ENCODE peak calls at places on chromosomes 4 and X, in seven cellular contexts. One of them, this sample, is unnamed.

GRCh38 chr4:2256156-2256731 is 5.7 kb downstream of the MXD4 start:
- DNase-seq in GM06990: peak
- DNase-seq in ascending aorta: peak
- DNase-seq in lung: peak
- DNase-seq in cardiac fibroblast: no peak
- DNase-seq in fibroblast of lung: no peak
- DNase-seq in MM.1S: no peak
- DNase-seq in this sample: no peak

GRCh38 chrX:18194688-18195087 is 26.0 kb downstream of the BEND2 start:
- DNase-seq in GM06990: no peak
- DNase-seq in ascending aorta: no peak
- DNase-seq in lung: no peak
- DNase-seq in cardiac fibroblast: no peak
- DNase-seq in fibroblast of lung: no peak
- DNase-seq in MM.1S: no peak
- DNase-seq in this sample: no peak

GRCh38 chr4:47837582-47838294 is at the start of gene CORIN:
- DNase-seq in GM06990: no peak
- DNase-seq in ascending aorta: no peak
- DNase-seq in lung: no peak
- DNase-seq in cardiac fibroblast: no peak
- DNase-seq in fibroblast of lung: no peak
- DNase-seq in MM.1S: no peak
- DNase-seq in this sample: no peak

GRCh38 chrX:130669233-130669632 is 233.8 kb downstream of the ENOX2 start:
- DNase-seq in GM06990: no peak
- DNase-seq in ascending aorta: no peak
- DNase-seq in lung: no peak
- DNase-seq in cardiac fibroblast: peak
- DNase-seq in fibroblast of lung: peak
- DNase-seq in MM.1S: no peak
- DNase-seq in this sample: no peak

GRCh38 chr4:129336457-129336856 is 240.5 kb downstream of the C4orf33 start:
- DNase-seq in GM06990: no peak
- DNase-seq in ascending aorta: no peak
- DNase-seq in lung: no peak
- DNase-seq in cardiac fibroblast: no peak
- DNase-seq in fibroblast of lung: no peak
- DNase-seq in MM.1S: no peak
- DNase-seq in this sample: no peak

GRCh38 chrX:10509397-10509796 is 111.0 kb downstream of the MID1 start:
- DNase-seq in GM06990: no peak
- DNase-seq in ascending aorta: no peak
- DNase-seq in lung: no peak
- DNase-seq in cardiac fibroblast: no peak
- DNase-seq in fibroblast of lung: no peak
- DNase-seq in MM.1S: no peak
- DNase-seq in this sample: no peak

GRCh38 chrX:134144231-134144630 is 92.8 kb upstream of the CCDC160 start:
- DNase-seq in GM06990: no peak
- DNase-seq in ascending aorta: no peak
- DNase-seq in lung: no peak
- DNase-seq in cardiac fibroblast: no peak
- DNase-seq in fibroblast of lung: no peak
- DNase-seq in MM.1S: peak
- DNase-seq in this sample: no peak

GRCh38 chr4:182827981-182828677 is 89.1 kb downstream of the DCTD start:
- DNase-seq in GM06990: no peak
- DNase-seq in ascending aorta: no peak
- DNase-seq in lung: no peak
- DNase-seq in cardiac fibroblast: no peak
- DNase-seq in fibroblast of lung: no peak
- DNase-seq in MM.1S: no peak
- DNase-seq in this sample: no peak

GRCh38 chrX:80817002-80817401 is 7.3 kb upstream of the BRWD3 start:
- DNase-seq in GM06990: no peak
- DNase-seq in ascending aorta: no peak
- DNase-seq in lung: no peak
- DNase-seq in cardiac fibroblast: peak
- DNase-seq in fibroblast of lung: peak
- DNase-seq in MM.1S: no peak
- DNase-seq in this sample: no peak

GRCh38 chrX:133749370-133749769 is 236.0 kb downstream of the GPC3 start:
- DNase-seq in GM06990: no peak
- DNase-seq in ascending aorta: no peak
- DNase-seq in lung: no peak
- DNase-seq in cardiac fibroblast: no peak
- DNase-seq in fibroblast of lung: no peak
- DNase-seq in MM.1S: no peak
- DNase-seq in this sample: no peak

GRCh38 chr4:165359501-165359900 is 19.3 kb upstream of the CPE start:
- DNase-seq in GM06990: no peak
- DNase-seq in ascending aorta: no peak
- DNase-seq in lung: no peak
- DNase-seq in cardiac fibroblast: peak
- DNase-seq in fibroblast of lung: peak
- DNase-seq in MM.1S: no peak
- DNase-seq in this sample: no peak

GRCh38 chrX:107880054-107880610 is 54.5 kb downstream of the MID2 start:
- DNase-seq in GM06990: no peak
- DNase-seq in ascending aorta: no peak
- DNase-seq in lung: no peak
- DNase-seq in cardiac fibroblast: no peak
- DNase-seq in fibroblast of lung: no peak
- DNase-seq in MM.1S: no peak
- DNase-seq in this sample: no peak

GRCh38 chr4:153488719-153489384 is 22.7 kb downstream of the TMEM131L start:
- DNase-seq in GM06990: peak
- DNase-seq in ascending aorta: no peak
- DNase-seq in lung: peak
- DNase-seq in cardiac fibroblast: peak
- DNase-seq in fibroblast of lung: peak
- DNase-seq in MM.1S: no peak
- DNase-seq in this sample: no peak

GRCh38 chr4:125244848-125245450 is 69.8 kb upstream of the FAT4 start:
- DNase-seq in GM06990: no peak
- DNase-seq in ascending aorta: no peak
- DNase-seq in lung: no peak
- DNase-seq in cardiac fibroblast: peak
- DNase-seq in fibroblast of lung: peak
- DNase-seq in MM.1S: peak
- DNase-seq in this sample: no peak

GRCh38 chr4:7487464-7487863 is 52.7 kb upstream of the PSAPL1 start:
- DNase-seq in GM06990: no peak
- DNase-seq in ascending aorta: no peak
- DNase-seq in lung: no peak
- DNase-seq in cardiac fibroblast: no peak
- DNase-seq in fibroblast of lung: no peak
- DNase-seq in MM.1S: no peak
- DNase-seq in this sample: no peak

GRCh38 chr4:113908829-113909228 is 70.6 kb downstream of the ARSJ start:
- DNase-seq in GM06990: no peak
- DNase-seq in ascending aorta: no peak
- DNase-seq in lung: no peak
- DNase-seq in cardiac fibroblast: no peak
- DNase-seq in fibroblast of lung: no peak
- DNase-seq in MM.1S: no peak
- DNase-seq in this sample: no peak

GRCh38 chr4:169611991-169612868 is at the start of gene NEK1:
- DNase-seq in GM06990: peak
- DNase-seq in ascending aorta: peak
- DNase-seq in lung: peak
- DNase-seq in cardiac fibroblast: peak
- DNase-seq in fibroblast of lung: peak
- DNase-seq in MM.1S: peak
- DNase-seq in this sample: no peak

GRCh38 chrX:111164728-111165127 is 68.7 kb downstream of the PAK3 start:
- DNase-seq in GM06990: no peak
- DNase-seq in ascending aorta: no peak
- DNase-seq in lung: no peak
- DNase-seq in cardiac fibroblast: peak
- DNase-seq in fibroblast of lung: no peak
- DNase-seq in MM.1S: peak
- DNase-seq in this sample: no peak
- TF ChIP-seq CTCF in GM06990: peak
- TF ChIP-seq CTCF in ascending aorta: peak
- TF ChIP-seq CTCF in lung: no peak
- TF ChIP-seq CTCF in cardiac fibroblast: no peak
- TF ChIP-seq CTCF in fibroblast of lung: peak
- TF ChIP-seq CTCF in MM.1S: peak
- TF ChIP-seq CTCF in this sample: no peak

GRCh38 chr4:66688674-66689073 is 856.6 kb downstream of the CENPC start:
- DNase-seq in GM06990: no peak
- DNase-seq in ascending aorta: no peak
- DNase-seq in lung: no peak
- DNase-seq in cardiac fibroblast: peak
- DNase-seq in fibroblast of lung: peak
- DNase-seq in MM.1S: peak
- DNase-seq in this sample: no peak
- TF ChIP-seq CTCF in GM06990: no peak
- TF ChIP-seq CTCF in ascending aorta: no peak
- TF ChIP-seq CTCF in lung: no peak
- TF ChIP-seq CTCF in cardiac fibroblast: peak
- TF ChIP-seq CTCF in fibroblast of lung: no peak
- TF ChIP-seq CTCF in MM.1S: peak
- TF ChIP-seq CTCF in this sample: no peak

GRCh38 chrX:135463937-135464336 is 42.2 kb downstream of the SMIM10L2A start:
- DNase-seq in GM06990: no peak
- DNase-seq in ascending aorta: no peak
- DNase-seq in lung: no peak
- DNase-seq in cardiac fibroblast: peak
- DNase-seq in fibroblast of lung: no peak
- DNase-seq in MM.1S: peak
- DNase-seq in this sample: no peak
- TF ChIP-seq CTCF in GM06990: peak
- TF ChIP-seq CTCF in ascending aorta: no peak
- TF ChIP-seq CTCF in lung: peak
- TF ChIP-seq CTCF in cardiac fibroblast: peak
- TF ChIP-seq CTCF in fibroblast of lung: no peak
- TF ChIP-seq CTCF in MM.1S: peak
- TF ChIP-seq CTCF in this sample: no peak

GRCh38 chrX:135629342-135629741 is 84.1 kb upstream of the CT45A1 start:
- DNase-seq in GM06990: no peak
- DNase-seq in ascending aorta: no peak
- DNase-seq in lung: no peak
- DNase-seq in cardiac fibroblast: no peak
- DNase-seq in fibroblast of lung: no peak
- DNase-seq in MM.1S: no peak
- DNase-seq in this sample: no peak

DNA sequence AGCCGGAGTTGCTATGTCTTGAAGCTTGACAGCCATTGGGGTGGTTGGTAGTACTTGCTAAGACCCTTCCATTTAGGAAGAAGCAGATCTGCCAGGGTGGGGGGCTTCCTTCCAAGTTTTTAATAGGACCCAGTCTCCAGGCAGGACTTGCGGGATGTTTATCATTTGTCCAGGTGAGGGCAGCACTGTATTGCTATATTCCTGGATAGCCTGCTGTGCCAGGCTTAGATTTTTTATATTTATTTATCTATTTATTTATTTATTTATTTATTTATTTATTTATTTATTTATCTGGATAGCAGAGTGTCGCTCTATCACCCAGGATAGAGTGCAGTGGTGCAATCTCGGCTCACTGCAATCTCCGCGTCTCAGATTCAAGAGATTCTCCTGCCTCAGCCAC is 87.4 kb upstream of the CT45A1 start:
- DNase-seq in GM06990: no peak
- DNase-seq in ascending aorta: no peak
- DNase-seq in lung: no peak
- DNase-seq in cardiac fibroblast: peak
- DNase-seq in fibroblast of lung: no peak
- DNase-seq in MM.1S: no peak
- DNase-seq in this sample: no peak
- TF ChIP-seq CTCF in GM06990: peak
- TF ChIP-seq CTCF in ascending aorta: no peak
- TF ChIP-seq CTCF in lung: no peak
- TF ChIP-seq CTCF in cardiac fibroblast: no peak
- TF ChIP-seq CTCF in fibroblast of lung: no peak
- TF ChIP-seq CTCF in MM.1S: peak
- TF ChIP-seq CTCF in this sample: no peak

GRCh38 chr4:121370729-121371325 is 10.0 kb downstream of the QRFPR start:
- DNase-seq in GM06990: no peak
- DNase-seq in ascending aorta: no peak
- DNase-seq in lung: no peak
- DNase-seq in cardiac fibroblast: peak
- DNase-seq in fibroblast of lung: peak
- DNase-seq in MM.1S: peak
- DNase-seq in this sample: no peak
- TF ChIP-seq CTCF in GM06990: peak
- TF ChIP-seq CTCF in ascending aorta: no peak
- TF ChIP-seq CTCF in lung: peak
- TF ChIP-seq CTCF in cardiac fibroblast: peak
- TF ChIP-seq CTCF in fibroblast of lung: peak
- TF ChIP-seq CTCF in MM.1S: peak
- TF ChIP-seq CTCF in this sample: peak

DNA sequence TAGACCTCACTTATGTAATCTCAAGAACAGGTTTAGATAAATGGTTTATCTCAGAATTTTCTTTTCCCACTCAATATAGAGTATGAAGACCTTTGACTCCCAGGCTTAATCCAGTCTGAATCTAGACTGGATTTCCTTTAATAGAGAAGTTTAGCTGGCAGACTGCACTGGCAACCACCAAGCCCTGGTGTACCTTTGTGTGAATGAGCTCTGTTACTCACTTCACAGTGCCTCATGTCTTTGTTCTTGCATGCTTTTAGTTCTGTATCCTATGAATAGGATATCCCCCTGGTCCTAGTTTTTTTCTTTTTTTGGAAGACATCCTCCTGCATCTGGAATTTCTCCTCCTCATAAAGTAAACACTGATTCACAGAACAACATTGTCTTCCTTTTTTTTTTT is 53.2 kb upstream of the MCUB start:
- DNase-seq in GM06990: no peak
- DNase-seq in ascending aorta: no peak
- DNase-seq in lung: no peak
- DNase-seq in cardiac fibroblast: peak
- DNase-seq in fibroblast of lung: no peak
- DNase-seq in MM.1S: no peak
- DNase-seq in this sample: no peak
- TF ChIP-seq CTCF in GM06990: no peak
- TF ChIP-seq CTCF in ascending aorta: no peak
- TF ChIP-seq CTCF in lung: no peak
- TF ChIP-seq CTCF in cardiac fibroblast: no peak
- TF ChIP-seq CTCF in fibroblast of lung: no peak
- TF ChIP-seq CTCF in MM.1S: no peak
- TF ChIP-seq CTCF in this sample: no peak